ENCODE peak calls at places on chromosome 11, in eight cellular contexts. H is stimulated activated effector memory CD8-positive, alpha-beta T cell treated with anti-CD3 and anti-CD28 coated beads, Interleukin-12 subunit alpha, Interleukin-12 subunit beta, amount 100 ng/mL, for 72 hours; G is NCI-H1930; N is Caki2; K is PC-3; Z is HT1080; L is stimulated activated CD8-positive, alpha-beta memory T cell treated with anti-CD3 and anti-CD28 coated beads, Interleukin-15, amount 100 ng/mL, for 24 hours; I is fibroblast of gingiva. T is an unnamed sample.

GRCh38 chr11:100890779-100891178 is 203.7 kb downstream of the ARHGAP42 start:
- DNase-seq in H (no peak), G (no peak), N (peak), K (peak), Z (peak), L (no peak), I (peak), T (no peak)

GRCh38 chr11:83456075-83456474 is 169.9 kb upstream of the CCDC90B start:
- DNase-seq in H (no peak), G (no peak), N (no peak), K (no peak), Z (no peak), L (no peak), I (no peak), T (no peak)

GRCh38 chr11:72141066-72141465 is 5.5 kb downstream of the FOLR3 start:
- DNase-seq in H (peak), G (no peak), N (no peak), K (peak), Z (peak), L (no peak), I (peak), T (peak)

GRCh38 chr11:73186886-73187285 is 31.2 kb upstream of the P2RY2 start:
- DNase-seq in H (no peak), G (no peak), N (no peak), K (no peak), Z (no peak), L (no peak), I (no peak), T (no peak)

GRCh38 chr11:45087301-45087700 is 59.1 kb upstream of the PRDM11 start:
- DNase-seq in H (no peak), G (no peak), N (no peak), K (no peak), Z (no peak), L (no peak), I (peak), T (no peak)

GRCh38 chr11:93169950-93170561 is 27.7 kb downstream of the SLC36A4 start:
- DNase-seq in H (no peak), G (no peak), N (peak), K (peak), Z (peak), L (no peak), I (peak), T (peak)

GRCh38 chr11:22920939-22921565 is 60.8 kb upstream of the CCDC179 start:
- DNase-seq in H (no peak), G (no peak), N (peak), K (peak), Z (peak), L (no peak), I (peak), T (peak)

GRCh38 chr11:80390546-80390945 is 949.7 kb upstream of the TENM4 start:
- DNase-seq in H (no peak), G (no peak), N (no peak), K (no peak), Z (no peak), L (no peak), I (no peak), T (no peak)

GRCh38 chr11:110830344-110831141 is 118.3 kb upstream of the ARHGAP20 start:
- DNase-seq in H (no peak), G (no peak), N (no peak), K (no peak), Z (no peak), L (no peak), I (no peak), T (no peak)

GRCh38 chr11:102807921-102808320 is 10.0 kb upstream of the MMP1 start:
- DNase-seq in H (no peak), G (no peak), N (peak), K (peak), Z (peak), L (no peak), I (no peak), T (no peak)

GRCh38 chr11:67372232-67372992 is 986 bp downstream of the CLCF1 start:
- DNase-seq in H (no peak), G (no peak), N (no peak), K (no peak), Z (no peak), L (no peak), I (no peak), T (no peak)

GRCh38 chr11:122494171-122494570 is 161.4 kb upstream of the UBASH3B start:
- DNase-seq in H (no peak), G (no peak), N (no peak), K (peak), Z (no peak), L (no peak), I (peak), T (no peak)

GRCh38 chr11:81959341-81959740 is 774.3 kb downstream of the FAM181B start:
- DNase-seq in H (no peak), G (no peak), N (no peak), K (no peak), Z (no peak), L (no peak), I (no peak), T (no peak)

GRCh38 chr11:115653926-115654325 is 149.7 kb upstream of the CADM1 start:
- DNase-seq in H (no peak), G (no peak), N (no peak), K (peak), Z (no peak), L (no peak), I (no peak), T (no peak)

GRCh38 chr11:1123970-1124369 is 33.8 kb upstream of the MUC5AC start:
- DNase-seq in H (no peak), G (no peak), N (no peak), K (no peak), Z (no peak), L (no peak), I (no peak), T (no peak)

GRCh38 chr11:67272327-67273259 is 6.3 kb downstream of the GRK2 start:
- DNase-seq in H (peak), G (no peak), N (no peak), K (no peak), Z (no peak), L (no peak), I (no peak), T (no peak)

GRCh38 chr11:79249341-79249993 is 191.4 kb downstream of the TENM4 start:
- DNase-seq in H (no peak), G (no peak), N (peak), K (peak), Z (peak), L (no peak), I (no peak), T (no peak)

GRCh38 chr11:133924661-133925060 is 32.1 kb downstream of the IGSF9B start:
- DNase-seq in H (no peak), G (no peak), N (no peak), K (no peak), Z (no peak), L (no peak), I (no peak), T (no peak)

GRCh38 chr11:121762820-121763219 is 310.1 kb upstream of the SORL1-AS1 start:
- DNase-seq in H (no peak), G (no peak), N (no peak), K (peak), Z (no peak), L (no peak), I (peak), T (peak)

GRCh38 chr11:113705871-113706654 is at the start of gene TMPRSS5:
- DNase-seq in H (no peak), G (no peak), N (no peak), K (no peak), Z (no peak), L (no peak), I (no peak), T (no peak)

GRCh38 chr11:19349340-19350025 is 108.7 kb upstream of the E2F8 start:
- DNase-seq in H (no peak), G (no peak), N (no peak), K (no peak), Z (peak), L (no peak), I (no peak), T (no peak)